ENCODE peak calls at places on chromosomes 3 and 15, in seven cellular contexts. C is HCT116, B is transverse colon, Z is suprapubic skin, G is breast epithelium, V is spleen, E is HepG2. L is an unnamed sample.

GRCh38 chr3:172249039-172249438 is 199.2 kb downstream of the GHSR start:
- DNase-seq in C (no peak), B (no peak), Z (no peak), G (no peak), V (no peak), E (no peak), L (no peak)

GRCh38 chr3:73485877-73486311 is 138.8 kb downstream of the PDZRN3 start:
- DNase-seq in C (no peak), B (no peak), Z (no peak), G (no peak), V (no peak), E (no peak), L (no peak)

GRCh38 chr15:88630141-88630721 is 8.6 kb upstream of the ISG20 start:
- DNase-seq in C (no peak), B (peak; percentile 77), Z (no peak), G (no peak), V (peak; percentile 87), E (no peak), L (peak; percentile 59)

GRCh38 chr15:73873889-73874511 is 636 bp downstream of the TBC1D21 start:
- DNase-seq in C (peak; percentile 54), B (no peak), Z (no peak), G (no peak), V (no peak), E (peak; percentile 52), L (peak; percentile 52)

GRCh38 chr3:100413619-100414018 is 12.3 kb downstream of the LNP1 start:
- DNase-seq in C (no peak), B (no peak), Z (no peak), G (no peak), V (no peak), E (no peak), L (no peak)

GRCh38 chr15:80242802-80243201 is 9.2 kb downstream of the CTXND1 start:
- DNase-seq in C (no peak), B (no peak), Z (no peak), G (no peak), V (no peak), E (no peak), L (no peak)

GRCh38 chr3:46845860-46846623 is 17.2 kb downstream of the MYL3 start:
- DNase-seq in C (no peak), B (peak; percentile 79), Z (peak; percentile 91), G (peak; percentile 66), V (peak; percentile 93), E (no peak), L (peak; percentile 70)

GRCh38 chr3:136545664-136546266 is 206.4 kb downstream of the STAG1 start:
- DNase-seq in C (no peak), B (no peak), Z (no peak), G (no peak), V (no peak), E (no peak), L (no peak)

GRCh38 chr3:45688194-45688881 is 858 bp upstream of the SACM1L start:
- DNase-seq in C (no peak), B (peak; percentile 28), Z (no peak), G (no peak), V (peak; percentile 81), E (peak; percentile 29), L (no peak)

GRCh38 chr3:72582211-72582878 is 265.9 kb downstream of the SHQ1 start:
- DNase-seq in C (no peak), B (no peak), Z (no peak), G (no peak), V (no peak), E (peak; percentile 79), L (no peak)

GRCh38 chr15:89090791-89091666 is 2.8 kb downstream of the ABHD2 start:
- DNase-seq in C (no peak), B (peak; percentile 52), Z (no peak), G (no peak), V (peak; percentile 89), E (no peak), L (peak; percentile 78)

GRCh38 chr3:62562017-62562416 is 188.7 kb upstream of the FEZF2 start:
- DNase-seq in C (no peak), B (no peak), Z (no peak), G (no peak), V (no peak), E (no peak), L (no peak)

GRCh38 chr3:42898896-42899675 is 6.9 kb upstream of the ZNF662 start:
- DNase-seq in C (no peak), B (no peak), Z (no peak), G (no peak), V (no peak), E (no peak), L (no peak)

DNA sequence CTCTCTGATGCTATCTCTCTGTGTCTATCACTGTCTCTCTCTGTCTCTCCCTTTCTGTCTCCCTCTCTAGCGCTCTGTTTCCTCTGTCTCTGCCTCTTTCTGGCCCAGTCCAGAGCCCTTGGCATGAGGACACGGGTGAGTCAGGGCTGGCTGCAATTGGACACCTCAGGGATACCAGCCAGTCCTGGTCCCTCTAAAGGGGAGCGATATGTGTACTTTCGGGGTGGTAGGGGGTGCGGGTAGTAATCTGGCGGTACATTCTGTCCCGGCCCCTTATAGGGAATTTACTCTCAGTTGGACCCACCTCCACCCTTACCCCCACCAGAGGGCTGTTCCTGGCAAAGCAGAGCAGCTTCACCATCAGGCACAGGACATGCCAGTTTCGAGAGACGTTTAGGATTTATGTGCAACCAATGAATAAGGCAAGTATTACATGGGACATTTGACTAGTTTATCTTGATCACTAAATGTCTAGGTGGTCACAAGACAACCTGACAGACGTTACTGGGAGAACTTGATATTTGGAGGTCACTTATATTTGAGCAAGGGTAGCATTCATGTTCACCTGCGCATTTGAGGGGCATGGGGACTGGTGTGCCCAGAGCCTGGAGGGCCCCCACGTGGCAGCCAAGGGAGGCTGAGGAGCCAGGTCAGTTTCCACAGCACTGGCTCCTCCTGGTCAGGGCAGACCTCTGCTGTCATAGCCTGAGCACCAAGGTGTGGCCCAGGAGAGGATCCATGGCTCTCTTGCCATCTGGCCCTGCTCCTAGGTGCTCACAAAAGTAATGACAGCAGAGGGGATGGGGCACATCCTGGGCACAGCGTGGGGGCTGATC is 256.1 kb downstream of the PLCL2 start:
- DNase-seq in C (no peak), B (no peak), Z (no peak), G (no peak), V (no peak), E (no peak), L (no peak)
- TF ChIP-seq CTCF in C (peak; percentile 32), B (no peak), Z (no peak), G (no peak), V (no peak), E (peak; percentile 39), L (no peak)

GRCh38 chr3:187293514-187293870 is 2.0 kb upstream of the MASP1 start:
- DNase-seq in C (no peak), B (no peak), Z (no peak), G (no peak), V (no peak), E (no peak), L (no peak)

GRCh38 chr3:187295635-187296034 is 4.1 kb upstream of the MASP1 start:
- DNase-seq in C (no peak), B (no peak), Z (no peak), G (no peak), V (no peak), E (no peak), L (no peak)

GRCh38 chr3:187292631-187293513 is 1.3 kb upstream of the MASP1 start:
- DNase-seq in C (no peak), B (no peak), Z (no peak), G (no peak), V (no peak), E (no peak), L (no peak)

GRCh38 chr3:187292186-187292585 is 649 bp upstream of the MASP1 start:
- DNase-seq in C (no peak), B (no peak), Z (no peak), G (no peak), V (no peak), E (no peak), L (no peak)

DNA sequence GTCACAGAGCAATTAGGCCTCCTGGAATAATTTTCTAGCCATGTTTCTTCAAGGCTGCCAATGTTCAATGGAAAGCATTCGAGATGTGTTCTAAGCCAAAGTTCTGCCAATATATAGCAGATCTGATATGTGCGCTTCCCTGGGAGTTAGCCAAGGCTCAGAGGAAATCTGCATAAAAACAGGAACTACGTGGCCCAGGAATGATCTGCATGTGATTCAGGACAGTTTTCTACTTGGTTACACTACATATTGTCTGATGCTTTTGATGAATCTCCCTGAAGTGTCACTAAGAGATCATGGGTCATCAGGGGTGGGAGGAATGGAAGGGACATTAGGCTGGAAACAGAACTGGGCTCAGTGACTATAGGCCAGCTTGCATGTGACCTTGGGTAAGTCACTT is 2.4 kb upstream of the MASP1 start:
- DNase-seq in C (no peak), B (no peak), Z (no peak), G (no peak), V (no peak), E (no peak), L (no peak)
- TF ChIP-seq POLR2AphosphoS5 in C (no peak), B (no peak), Z (no peak), G (no peak), V (no peak), E (no peak), L (no peak)

GRCh38 chr3:197238842-197239241 is 59.6 kb downstream of the DLG1 start:
- DNase-seq in C (no peak), B (no peak), Z (no peak), G (no peak), V (no peak), E (no peak), L (no peak)

GRCh38 chr3:197239857-197240256 is 58.6 kb downstream of the DLG1 start:
- DNase-seq in C (no peak), B (no peak), Z (no peak), G (no peak), V (no peak), E (no peak), L (no peak)

GRCh38 chr3:197242784-197243432 is 55.5 kb downstream of the DLG1 start:
- DNase-seq in C (no peak), B (no peak), Z (no peak), G (no peak), V (no peak), E (no peak), L (no peak)

GRCh38 chr3:197237897-197238296 is 60.5 kb downstream of the DLG1 start:
- DNase-seq in C (no peak), B (no peak), Z (no peak), G (no peak), V (no peak), E (no peak), L (no peak)

GRCh38 chr3:197241173-197241572 is 57.2 kb downstream of the DLG1 start:
- DNase-seq in C (no peak), B (no peak), Z (no peak), G (no peak), V (no peak), E (no peak), L (no peak)
- H3K9me3 ChIP-seq in C (peaks cover 12% of the 10 kb centered on the region), B (peaks cover 10% of the 10 kb centered on the region), Z (peaks cover 15% of the 10 kb centered on the region), G (peaks cover 8% of the 10 kb centered on the region), V (peaks cover 51% of the 10 kb centered on the region), E (peaks cover 20% of the 10 kb centered on the region), L (peaks cover 25% of the 10 kb centered on the region)

GRCh38 chr3:122943828-122944190 is 83.8 kb downstream of the SEMA5B start:
- DNase-seq in C (no peak), B (no peak), Z (no peak), G (no peak), V (peak; percentile 17), E (no peak), L (no peak)

GRCh38 chr3:122940628-122941086 is 86.9 kb downstream of the SEMA5B start:
- DNase-seq in C (no peak), B (no peak), Z (no peak), G (no peak), V (peak; percentile 63), E (no peak), L (no peak)

GRCh38 chr3:122942241-122942640 is 85.3 kb downstream of the SEMA5B start:
- DNase-seq in C (no peak), B (no peak), Z (no peak), G (no peak), V (peak; percentile 22), E (no peak), L (no peak)

GRCh38 chr3:122942937-122943827 is 84.4 kb downstream of the SEMA5B start:
- DNase-seq in C (peak; percentile 41), B (peak; percentile 56), Z (no peak), G (peak; percentile 57), V (peak; percentile 81), E (peak; percentile 61), L (peak; percentile 82)

GRCh38 chr3:122941233-122942206 is 86.0 kb downstream of the SEMA5B start:
- DNase-seq in C (no peak), B (no peak), Z (no peak), G (no peak), V (peak; percentile 16), E (no peak), L (no peak)
- TF ChIP-seq CTCF in C (peak; percentile 61), B (no peak), Z (no peak), G (no peak), V (no peak), E (peak; percentile 27), L (no peak)